ENCODE peak calls at places on chromosomes 7 and 10, in six cellular contexts. N is lower leg skin, V is heart right ventricle, K is WERI-Rb-1, G is cardiac fibroblast, P is BJ. A is an unnamed sample.

GRCh38 chr10:129547583-129547982 is 80.5 kb downstream of the MGMT start:
- DNase-seq in K (no peak), G (no peak), V (no peak), P (no peak), N (peak; percentile 59), A (no peak)

GRCh38 chr7:74454948-74455804 is 1.5 kb downstream of the GTF2IRD1 start:
- DNase-seq in N (no peak), V (peak; percentile 29), G (no peak), P (no peak), K (no peak), A (no peak)

GRCh38 chr10:99854860-99855259 is 72.4 kb downstream of the ABCC2 start:
- DNase-seq in N (no peak), G (peak; percentile 83), K (peak; percentile 68), P (peak; percentile 41), V (peak; percentile 38), A (no peak)

GRCh38 chr10:2925631-2926030 is 141.7 kb upstream of the PFKP start:
- DNase-seq in G (peak; percentile 51), N (no peak), V (peak; percentile 24), K (no peak), P (no peak), A (peak; percentile 38)

GRCh38 chr10:77911535-77912123 is 14.9 kb downstream of the DLG5 start:
- DNase-seq in N (no peak), V (no peak), G (peak; percentile 29), P (no peak), K (no peak), A (no peak)

GRCh38 chr10:74058071-74058470 is 60.2 kb downstream of the VCL start:
- DNase-seq in K (no peak), P (no peak), V (no peak), G (no peak), N (no peak), A (no peak)

GRCh38 chr10:110528224-110528997 is 30.7 kb downstream of the DUSP5 start:
- DNase-seq in N (peak; percentile 68), P (no peak), V (no peak), G (no peak), K (no peak), A (no peak)

GRCh38 chr10:79446451-79447020 is 1.1 kb upstream of the ZCCHC24 start:
- DNase-seq in G (no peak), P (no peak), V (peak; percentile 79), N (peak; percentile 94), K (peak; percentile 59), A (peak; percentile 73)

GRCh38 chr10:1160561-1160961 is 104.4 kb downstream of the WDR37 start:
- DNase-seq in N (peak; percentile 70), V (no peak), P (no peak), K (no peak), G (no peak), A (no peak)

GRCh38 chr10:52115823-52116222 is 198.3 kb upstream of the DKK1 start:
- DNase-seq in K (no peak), N (no peak), G (peak; percentile 79), P (no peak), V (no peak), A (no peak)

GRCh38 chr7:92359801-92360200 is 87.5 kb upstream of the GATAD1 start:
- DNase-seq in P (peak; percentile 37), N (no peak), G (no peak), V (no peak), K (no peak), A (no peak)

GRCh38 chr7:44408596-44408995 is 81.9 kb downstream of the NUDCD3 start:
- DNase-seq in N (peak; percentile 8), K (no peak), P (no peak), G (no peak), V (no peak), A (no peak)

GRCh38 chr7:6436385-6436685 is 11.4 kb downstream of the DAGLB start:
- DNase-seq in K (peak; percentile 96), V (peak; percentile 29), N (no peak), G (no peak), P (no peak), A (no peak)

GRCh38 chr10:107565014-107565413 is 400.5 kb upstream of the SORCS1 start:
- DNase-seq in N (no peak), P (no peak), G (no peak), K (no peak), V (no peak), A (no peak)

GRCh38 chr10:75469018-75469616 is 37.7 kb downstream of the LRMDA start:
- DNase-seq in P (peak; percentile 86), G (peak; percentile 96), K (no peak), N (no peak), V (peak; percentile 20), A (peak; percentile 42)

GRCh38 chr10:5478694-5479305 is 20.6 kb downstream of the CALML5 start:
- DNase-seq in P (no peak), G (no peak), N (peak; percentile 70), K (no peak), V (no peak), A (no peak)

GRCh38 chr7:128003787-128004186 is 27.4 kb downstream of the LRRC4 start:
- DNase-seq in K (no peak), N (peak; percentile 80), G (no peak), P (no peak), V (no peak), A (no peak)

GRCh38 chr10:22612316-22612715 is 102.1 kb downstream of the PIP4K2A start:
- DNase-seq in G (no peak), V (no peak), N (no peak), K (no peak), P (no peak), A (no peak)

GRCh38 chr10:86075512-86075911 is 291.1 kb downstream of the GRID1 start:
- DNase-seq in K (no peak), G (no peak), V (no peak), P (no peak), N (no peak), A (no peak)

GRCh38 chr10:86071758-86072157 is 294.8 kb downstream of the GRID1 start:
- DNase-seq in G (no peak), N (peak; percentile 21), K (no peak), V (no peak), P (no peak), A (no peak)

GRCh38 chr10:86077271-86077670 is 289.3 kb downstream of the GRID1 start:
- DNase-seq in P (no peak), K (no peak), N (no peak), V (no peak), G (no peak), A (no peak)

GRCh38 chr10:86073199-86073977 is 293.2 kb downstream of the GRID1 start:
- DNase-seq in V (no peak), P (no peak), N (peak; percentile 58), K (no peak), G (no peak), A (no peak)

GRCh38 chr10:86074294-86074693 is 292.3 kb downstream of the GRID1 start:
- DNase-seq in N (peak; percentile 10), V (no peak), K (no peak), P (no peak), G (no peak), A (no peak)
- H3K4me3 ChIP-seq in N (no peak overlapping the region), V (no peak overlapping the region), K (no peak overlapping the region), P (no peak overlapping the region), G (no peak overlapping the region), A (no peak overlapping the region)

GRCh38 chr10:32893431-32893830 is 64.6 kb downstream of the ITGB1 start:
- DNase-seq in G (no peak), N (no peak), V (no peak), P (no peak), K (no peak), A (no peak)
- TF ChIP-seq CTCF in G (no peak), N (no peak), V (no peak), P (no peak), K (peak; percentile 16), A (no peak)

GRCh38 chr10:133274751-133275682 is 1.7 kb downstream of the ADAM8 start:
- DNase-seq in P (no peak), V (no peak), K (no peak), G (no peak), N (no peak), A (no peak)
- H3K4me3 ChIP-seq in P (no peak overlapping the region), V (no peak overlapping the region), K (no peak overlapping the region), G (no peak overlapping the region), N (no peak overlapping the region), A (no peak overlapping the region)

DNA sequence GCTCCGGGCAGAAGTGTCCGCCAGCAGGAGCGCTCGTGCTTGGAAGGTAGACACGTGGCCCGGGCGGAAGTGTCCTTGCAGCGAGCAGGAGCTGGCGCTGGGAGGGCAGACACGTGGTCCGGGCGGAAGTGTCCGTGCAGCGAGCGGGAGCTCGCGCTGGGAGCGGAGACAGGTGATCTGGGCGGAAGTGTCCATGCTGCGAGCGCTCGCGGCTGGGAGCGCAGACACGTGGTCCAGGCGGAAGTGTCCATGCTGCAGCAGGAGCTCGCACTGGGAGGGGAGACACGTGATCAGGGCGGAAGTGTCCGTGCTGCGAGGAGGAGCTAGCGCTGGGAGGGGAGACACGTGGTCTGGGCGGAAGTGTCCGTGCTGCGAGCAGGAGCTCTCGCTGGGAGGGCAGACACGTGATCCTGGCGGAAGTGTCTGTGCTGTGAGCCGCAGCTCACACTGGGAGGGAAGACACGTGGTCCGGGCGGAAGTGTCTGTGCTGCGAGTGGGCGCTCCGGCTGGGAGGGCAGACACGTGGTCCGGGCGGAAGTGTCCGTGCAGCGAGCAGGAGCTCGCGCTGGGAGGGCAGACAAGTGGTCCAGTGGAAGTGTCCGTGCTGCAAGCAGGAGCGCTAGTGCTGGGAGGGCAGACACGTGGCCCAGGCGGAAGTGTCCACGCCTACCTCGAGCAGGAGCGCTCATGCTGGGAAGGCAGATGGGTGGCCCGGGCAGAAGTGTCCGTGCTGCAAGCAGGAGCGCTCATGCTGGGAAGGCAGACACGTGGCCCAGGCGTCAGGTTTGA is 41.1 kb upstream of the PRKAR1B start:
- DNase-seq in P (no peak), G (no peak), K (no peak), N (no peak), V (no peak), A (no peak)
- TF ChIP-seq CTCF in P (no peak), G (no peak), K (no peak), N (no peak), V (no peak), A (no peak)

DNA sequence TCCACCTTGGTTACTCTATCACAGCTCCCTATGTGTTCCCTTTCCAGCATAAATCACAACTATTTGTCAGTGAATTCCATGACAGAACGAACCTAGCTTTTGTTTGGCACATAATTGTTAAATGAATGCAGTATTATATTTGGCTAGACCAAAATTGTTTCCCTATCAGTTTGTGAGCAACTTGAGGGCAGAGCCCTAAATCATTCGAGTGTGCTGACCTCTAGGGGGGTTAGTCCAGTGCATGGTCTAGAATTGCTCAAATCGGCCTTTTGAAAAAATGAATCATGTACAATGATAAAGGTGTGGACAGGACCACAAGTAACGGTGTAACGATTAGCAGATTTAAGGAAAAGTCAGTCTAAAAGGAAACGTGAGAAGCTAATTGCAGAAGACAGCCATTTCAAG is 475 bp upstream of the NRBF2 start:
- DNase-seq in N (no peak), P (no peak), G (no peak), V (no peak), K (no peak), A (no peak)
- H3K4me3 ChIP-seq in N (no peak overlapping the region), P (peak overlapping the region; percentile 0), G (peak overlapping the region; percentile 19), V (peak overlapping the region; percentile 94), K (peak overlapping the region; percentile 43), A (peak overlapping the region; percentile 84)